ENCODE peak calls at places on chromosomes 12 and 14, in seven cellular contexts. One of them, this sample, is unnamed.

GRCh38 chr14:66070542-66071319 is 415.4 kb upstream of the CCDC196 start:
- DNase-seq in Panc1: peak
- DNase-seq in A549: peak
- DNase-seq in HepG2: peak
- DNase-seq in HCT116: peak
- DNase-seq in K562: peak
- DNase-seq in GM23338: peak
- DNase-seq in this sample: no peak

GRCh38 chr12:52005903-52006703 is 643 bp upstream of the TAMALIN start:
- DNase-seq in Panc1: no peak
- DNase-seq in A549: no peak
- DNase-seq in HepG2: no peak
- DNase-seq in HCT116: no peak
- DNase-seq in K562: no peak
- DNase-seq in GM23338: peak
- DNase-seq in this sample: no peak

GRCh38 chr12:106138646-106139421 is at the start of gene NUAK1:
- DNase-seq in Panc1: no peak
- DNase-seq in A549: peak
- DNase-seq in HepG2: no peak
- DNase-seq in HCT116: no peak
- DNase-seq in K562: no peak
- DNase-seq in GM23338: peak
- DNase-seq in this sample: no peak

GRCh38 chr14:54647378-54647777 is 80.5 kb downstream of the SAMD4A start:
- DNase-seq in Panc1: no peak
- DNase-seq in A549: no peak
- DNase-seq in HepG2: peak
- DNase-seq in HCT116: no peak
- DNase-seq in K562: no peak
- DNase-seq in GM23338: no peak
- DNase-seq in this sample: no peak

GRCh38 chr12:67430708-67431335 is 161.7 kb downstream of the CAND1 start:
- DNase-seq in Panc1: no peak
- DNase-seq in A549: no peak
- DNase-seq in HepG2: no peak
- DNase-seq in HCT116: no peak
- DNase-seq in K562: no peak
- DNase-seq in GM23338: peak
- DNase-seq in this sample: no peak

GRCh38 chr12:22101749-22102243 is 55.8 kb downstream of the CMAS start:
- DNase-seq in Panc1: no peak
- DNase-seq in A549: no peak
- DNase-seq in HepG2: no peak
- DNase-seq in HCT116: no peak
- DNase-seq in K562: no peak
- DNase-seq in GM23338: no peak
- DNase-seq in this sample: no peak

GRCh38 chr14:71231521-71232393 is 324.5 kb downstream of the PCNX1 start:
- DNase-seq in Panc1: no peak
- DNase-seq in A549: no peak
- DNase-seq in HepG2: no peak
- DNase-seq in HCT116: no peak
- DNase-seq in K562: peak
- DNase-seq in GM23338: peak
- DNase-seq in this sample: peak

GRCh38 chr12:91274886-91275285 is 92.3 kb upstream of the DCN start:
- DNase-seq in Panc1: no peak
- DNase-seq in A549: no peak
- DNase-seq in HepG2: no peak
- DNase-seq in HCT116: no peak
- DNase-seq in K562: no peak
- DNase-seq in GM23338: peak
- DNase-seq in this sample: no peak

GRCh38 chr14:104137297-104138097 is 890 bp upstream of the KIF26A start:
- DNase-seq in Panc1: no peak
- DNase-seq in A549: peak
- DNase-seq in HepG2: peak
- DNase-seq in HCT116: no peak
- DNase-seq in K562: peak
- DNase-seq in GM23338: peak
- DNase-seq in this sample: peak

GRCh38 chr12:66397574-66397973 is 95.3 kb downstream of the HELB start:
- DNase-seq in Panc1: no peak
- DNase-seq in A549: no peak
- DNase-seq in HepG2: no peak
- DNase-seq in HCT116: no peak
- DNase-seq in K562: no peak
- DNase-seq in GM23338: no peak
- DNase-seq in this sample: no peak

GRCh38 chr12:52969828-52970569 is 21.1 kb downstream of the KRT18 start:
- DNase-seq in Panc1: no peak
- DNase-seq in A549: no peak
- DNase-seq in HepG2: peak
- DNase-seq in HCT116: no peak
- DNase-seq in K562: no peak
- DNase-seq in GM23338: no peak
- DNase-seq in this sample: no peak

DNA sequence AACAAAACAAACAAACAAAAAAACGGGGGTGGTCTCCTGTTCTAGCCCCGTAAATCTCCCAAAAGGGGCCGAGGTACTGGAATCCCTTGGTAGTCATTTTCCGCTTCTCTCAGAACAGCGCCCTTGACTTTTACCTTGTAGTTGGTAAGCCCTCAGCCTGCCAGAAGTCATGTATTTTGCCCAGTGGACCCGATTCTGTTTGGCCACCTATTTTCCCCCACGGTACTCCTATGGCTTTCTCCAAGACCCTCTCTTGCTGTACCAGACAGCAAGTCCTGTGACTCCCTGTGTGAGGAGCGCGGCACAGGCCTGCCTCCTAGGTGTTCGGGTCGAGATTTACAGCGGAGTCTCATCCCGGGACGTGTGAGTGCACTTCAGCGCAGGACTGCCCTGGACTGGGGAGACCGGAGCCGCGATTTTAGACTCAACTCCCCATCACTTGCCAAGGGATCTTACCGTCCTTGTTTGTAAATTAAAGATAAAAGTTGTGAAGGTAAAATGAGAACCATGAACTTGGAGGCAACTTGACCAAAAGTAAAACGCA is 1.1 kb upstream of the MBD6 start:
- DNase-seq in Panc1: peak
- DNase-seq in A549: no peak
- DNase-seq in HepG2: peak
- DNase-seq in HCT116: no peak
- DNase-seq in K562: no peak
- DNase-seq in GM23338: peak
- DNase-seq in this sample: no peak
- H3K4me3 ChIP-seq in Panc1: peak
- H3K4me3 ChIP-seq in A549: peak
- H3K4me3 ChIP-seq in HepG2: peak
- H3K4me3 ChIP-seq in HCT116: no peak
- H3K4me3 ChIP-seq in K562: peak
- H3K4me3 ChIP-seq in GM23338: peak
- H3K4me3 ChIP-seq in this sample: peak

DNA sequence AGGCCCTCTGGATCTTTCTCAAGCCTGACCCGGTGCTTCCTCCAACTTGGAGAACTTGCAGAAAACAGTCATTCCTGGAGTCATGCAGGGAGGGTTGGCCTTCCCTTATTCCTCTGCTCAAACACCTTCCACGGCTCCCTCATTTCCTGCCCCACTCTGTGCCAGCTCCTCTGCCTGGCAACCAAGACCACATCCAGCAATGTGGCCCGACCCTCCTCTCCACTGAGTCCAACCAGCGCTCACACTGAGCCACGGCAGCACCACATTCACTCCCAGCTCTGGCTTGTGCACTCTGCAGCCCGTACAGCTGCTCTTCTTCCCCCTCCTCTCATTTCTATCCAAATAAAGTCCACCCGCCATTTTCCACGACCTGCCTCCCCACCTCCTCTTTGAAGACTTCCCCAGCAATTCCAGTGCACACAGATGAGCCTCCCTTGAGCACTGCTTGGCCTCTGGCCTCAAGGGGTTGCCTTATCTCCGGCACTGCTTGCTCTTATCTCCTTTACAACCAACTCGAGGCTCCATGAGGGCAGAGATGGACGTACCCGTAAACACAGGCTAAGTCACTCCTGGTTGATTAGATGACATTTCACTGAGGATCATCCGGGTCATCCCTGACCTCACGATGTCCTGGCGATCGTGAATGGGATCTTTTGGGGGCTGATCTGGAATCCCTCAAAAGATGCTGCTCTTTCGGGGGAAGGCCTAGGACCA is 5.4 kb downstream of the PGF start:
- DNase-seq in Panc1: no peak
- DNase-seq in A549: no peak
- DNase-seq in HepG2: no peak
- DNase-seq in HCT116: no peak
- DNase-seq in K562: no peak
- DNase-seq in GM23338: no peak
- DNase-seq in this sample: no peak
- TF ChIP-seq REST in Panc1: no peak
- TF ChIP-seq REST in A549: no peak
- TF ChIP-seq REST in HepG2: no peak
- TF ChIP-seq REST in HCT116: no peak
- TF ChIP-seq REST in K562: no peak
- TF ChIP-seq REST in GM23338: no peak
- TF ChIP-seq REST in this sample: no peak

GRCh38 chr12:121267822-121268221 is 28.7 kb downstream of the CAMKK2 start:
- DNase-seq in Panc1: no peak
- DNase-seq in A549: no peak
- DNase-seq in HepG2: no peak
- DNase-seq in HCT116: no peak
- DNase-seq in K562: no peak
- DNase-seq in GM23338: no peak
- DNase-seq in this sample: no peak

GRCh38 chr12:121264951-121265350 is 31.6 kb downstream of the CAMKK2 start:
- DNase-seq in Panc1: no peak
- DNase-seq in A549: no peak
- DNase-seq in HepG2: no peak
- DNase-seq in HCT116: no peak
- DNase-seq in K562: no peak
- DNase-seq in GM23338: no peak
- DNase-seq in this sample: no peak

GRCh38 chr12:121263206-121263605 is 33.3 kb downstream of the CAMKK2 start:
- DNase-seq in Panc1: no peak
- DNase-seq in A549: no peak
- DNase-seq in HepG2: no peak
- DNase-seq in HCT116: no peak
- DNase-seq in K562: no peak
- DNase-seq in GM23338: no peak
- DNase-seq in this sample: no peak

GRCh38 chr12:121261397-121261796 is 35.1 kb downstream of the CAMKK2 start:
- DNase-seq in Panc1: no peak
- DNase-seq in A549: no peak
- DNase-seq in HepG2: no peak
- DNase-seq in HCT116: no peak
- DNase-seq in K562: no peak
- DNase-seq in GM23338: no peak
- DNase-seq in this sample: no peak

DNA sequence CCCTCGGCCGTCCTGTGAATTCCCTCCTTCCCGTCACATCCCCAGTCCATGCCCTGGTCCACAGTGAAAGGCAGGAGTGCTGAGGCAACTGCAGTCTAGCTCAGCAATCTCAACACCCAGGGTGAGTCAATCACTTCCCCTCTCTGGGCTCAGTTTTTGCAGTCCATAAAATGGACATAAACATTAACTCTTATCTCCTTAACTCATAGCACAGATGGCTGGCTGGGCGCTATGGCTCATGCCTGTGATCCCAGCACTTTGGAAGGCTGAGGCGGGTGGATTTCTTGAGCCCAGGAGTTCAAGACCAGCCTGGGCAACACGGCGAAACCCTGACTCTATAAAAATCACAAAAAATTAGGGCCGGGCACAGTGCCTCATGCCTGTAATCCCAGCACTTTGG is 32.4 kb downstream of the CAMKK2 start:
- DNase-seq in Panc1: no peak
- DNase-seq in A549: no peak
- DNase-seq in HepG2: no peak
- DNase-seq in HCT116: no peak
- DNase-seq in K562: no peak
- DNase-seq in GM23338: no peak
- DNase-seq in this sample: no peak
- H3K4me3 ChIP-seq in Panc1: no peak
- H3K4me3 ChIP-seq in A549: no peak
- H3K4me3 ChIP-seq in HepG2: no peak
- H3K4me3 ChIP-seq in HCT116: no peak
- H3K4me3 ChIP-seq in K562: no peak
- H3K4me3 ChIP-seq in GM23338: no peak
- H3K4me3 ChIP-seq in this sample: no peak

GRCh38 chr12:120229071-120229582 is 28.2 kb upstream of the RPLP0 start:
- DNase-seq in Panc1: no peak
- DNase-seq in A549: no peak
- DNase-seq in HepG2: peak
- DNase-seq in HCT116: no peak
- DNase-seq in K562: peak
- DNase-seq in GM23338: peak
- DNase-seq in this sample: no peak

GRCh38 chr12:120230974-120231315 is 30.0 kb upstream of the RPLP0 start:
- DNase-seq in Panc1: no peak
- DNase-seq in A549: no peak
- DNase-seq in HepG2: no peak
- DNase-seq in HCT116: no peak
- DNase-seq in K562: no peak
- DNase-seq in GM23338: no peak
- DNase-seq in this sample: no peak

GRCh38 chr12:120229583-120230325 is 28.8 kb upstream of the RPLP0 start:
- DNase-seq in Panc1: no peak
- DNase-seq in A549: no peak
- DNase-seq in HepG2: no peak
- DNase-seq in HCT116: no peak
- DNase-seq in K562: no peak
- DNase-seq in GM23338: peak
- DNase-seq in this sample: no peak

GRCh38 chr12:120230326-120230973 is 29.5 kb upstream of the RPLP0 start:
- DNase-seq in Panc1: no peak
- DNase-seq in A549: peak
- DNase-seq in HepG2: peak
- DNase-seq in HCT116: peak
- DNase-seq in K562: peak
- DNase-seq in GM23338: peak
- DNase-seq in this sample: no peak

DNA sequence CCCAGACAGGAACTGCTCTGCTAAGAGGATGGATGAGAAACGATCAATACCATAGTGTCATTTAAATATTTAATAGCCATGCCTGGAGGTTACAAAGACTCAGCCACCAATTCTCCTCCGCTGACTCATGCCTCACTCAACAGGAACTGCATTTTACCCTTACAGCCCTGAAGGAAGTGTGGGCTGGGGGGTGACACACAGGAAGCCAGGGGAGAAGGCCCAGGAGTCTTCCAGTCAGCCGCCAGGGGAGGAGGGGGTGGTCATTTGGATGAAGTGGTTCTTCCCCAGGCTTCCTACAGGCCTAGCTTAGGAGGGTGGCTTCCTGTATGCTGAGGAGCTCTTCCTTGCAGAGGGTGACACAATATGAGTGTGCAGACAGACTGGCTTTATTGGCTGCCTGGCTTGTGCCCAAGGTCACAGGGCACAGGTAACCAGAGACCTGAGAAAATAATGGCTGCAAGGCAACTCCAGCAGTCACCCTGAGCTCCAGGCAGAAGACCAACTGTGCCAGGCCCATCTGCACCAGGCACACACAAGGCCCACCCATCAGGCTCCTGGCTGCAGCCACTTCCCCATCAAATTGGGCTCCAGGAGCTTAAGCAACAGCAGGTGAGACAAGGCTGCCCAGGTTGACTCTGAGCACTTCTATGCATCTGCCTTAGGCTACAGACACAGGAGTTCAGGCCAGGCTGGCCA is 30.6 kb upstream of the RPLP0 start:
- DNase-seq in Panc1: peak
- DNase-seq in A549: peak
- DNase-seq in HepG2: peak
- DNase-seq in HCT116: peak
- DNase-seq in K562: peak
- DNase-seq in GM23338: peak
- DNase-seq in this sample: peak
- TF ChIP-seq REST in Panc1: no peak
- TF ChIP-seq REST in A549: no peak
- TF ChIP-seq REST in HepG2: no peak
- TF ChIP-seq REST in HCT116: no peak
- TF ChIP-seq REST in K562: no peak
- TF ChIP-seq REST in GM23338: no peak
- TF ChIP-seq REST in this sample: no peak

This sample was measured in HL-60.